ENCODE peak calls at places on chromosomes 12 and 14, in six cellular contexts. W, Y, N, M, B and T are unnamed samples.
A peak's percentile ranks its signal among the peaks of the same experiment; 100 is the strongest.

GRCh38 chr12:32588604-32589003 is 90.5 kb upstream of the DNM1L start:
- DNase-seq in W (no peak), Y (no peak), N (no peak), M (no peak), B (no peak), T (no peak)

GRCh38 chr12:33589609-33590114 is 150.0 kb upstream of the SYT10 start:
- DNase-seq in W (no peak), Y (no peak), N (no peak), M (no peak), B (no peak), T (no peak)

GRCh38 chr12:95446511-95446910 is 27.4 kb upstream of the METAP2 start:
- DNase-seq in W (no peak), Y (no peak), N (peak; percentile 47), M (peak; percentile 34), B (peak; percentile 64), T (no peak)

GRCh38 chr12:113601656-113602263 is 130.1 kb upstream of the LHX5 start:
- DNase-seq in W (no peak), Y (no peak), N (no peak), M (no peak), B (no peak), T (no peak)

GRCh38 chr14:89227490-89227834 is 189.6 kb downstream of the FOXN3 start:
- DNase-seq in W (no peak), Y (no peak), N (peak; percentile 59), M (no peak), B (no peak), T (no peak)

GRCh38 chr14:97282644-97283403 is 485.6 kb downstream of the VRK1 start:
- DNase-seq in W (no peak), Y (no peak), N (no peak), M (no peak), B (no peak), T (no peak)

GRCh38 chr14:103704708-103705107 is 10.5 kb downstream of the XRCC3 start:
- DNase-seq in W (no peak), Y (no peak), N (no peak), M (no peak), B (no peak), T (no peak)

GRCh38 chr12:56670836-56671235 is 17.2 kb downstream of the PTGES3 start:
- DNase-seq in W (no peak), Y (no peak), N (no peak), M (no peak), B (peak; percentile 21), T (no peak)

GRCh38 chr12:105102673-105103072 is 4.9 kb upstream of the WASHC4 start:
- DNase-seq in W (no peak), Y (no peak), N (no peak), M (no peak), B (no peak), T (no peak)

GRCh38 chr12:57611116-57611809 is at the start of gene ARHGEF25:
- DNase-seq in W (no peak), Y (no peak), N (peak; percentile 36), M (peak; percentile 53), B (peak; percentile 69), T (peak; percentile 79)

GRCh38 chr14:20630340-20631022 is 11.0 kb downstream of the OR6S1 start:
- DNase-seq in W (peak; percentile 84), Y (no peak), N (peak; percentile 75), M (no peak), B (no peak), T (no peak)

GRCh38 chr14:64970041-64970440 is 2.1 kb downstream of the RAB15 start:
- DNase-seq in W (no peak), Y (no peak), N (no peak), M (no peak), B (no peak), T (no peak)

GRCh38 chr14:61570188-61570960 is 124.9 kb upstream of the HIF1A start:
- DNase-seq in W (no peak), Y (no peak), N (peak; percentile 49), M (no peak), B (no peak), T (no peak)

GRCh38 chr14:51014086-51014485 is 69.8 kb upstream of the PYGL start:
- DNase-seq in W (no peak), Y (no peak), N (peak; percentile 88), M (no peak), B (no peak), T (no peak)

GRCh38 chr14:56005580-56006053 is 112.6 kb upstream of the PELI2 start:
- DNase-seq in W (no peak), Y (no peak), N (peak; percentile 72), M (no peak), B (no peak), T (no peak)

GRCh38 chr12:52171950-52172512 is 19.8 kb downstream of the KRT80 start:
- DNase-seq in W (no peak), Y (no peak), N (peak; percentile 68), M (peak; percentile 61), B (no peak), T (no peak)
- TF ChIP-seq CTCF in W (peak; percentile 82), Y (no peak), N (peak; percentile 34), M (peak; percentile 12), B (peak; percentile 20), T (peak; percentile 30)

DNA sequence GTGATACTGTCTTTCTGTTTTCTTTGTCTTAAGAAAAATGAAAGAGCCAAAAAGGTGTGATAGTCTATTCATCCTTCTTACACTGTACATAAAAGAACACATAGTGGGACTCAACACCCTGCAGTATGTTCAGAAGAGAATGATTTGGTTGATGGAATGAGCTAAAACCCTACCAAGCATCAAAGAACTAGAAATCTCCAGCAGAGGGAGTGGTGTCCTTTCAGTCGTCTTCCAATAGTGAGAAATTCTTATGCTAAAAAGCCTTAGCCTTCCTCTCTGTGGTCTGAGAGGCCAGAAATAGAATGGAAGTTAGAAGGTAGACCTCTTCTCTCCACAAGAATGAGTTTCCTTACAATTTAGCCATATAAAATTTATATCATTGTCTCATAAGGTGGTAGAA is 393.4 kb upstream of the SEL1L start:
- DNase-seq in W (no peak), Y (no peak), N (no peak), M (no peak), B (no peak), T (no peak)
- TF ChIP-seq CTCF in W (no peak), Y (no peak), N (no peak), M (no peak), B (no peak), T (peak; percentile 31)

DNA sequence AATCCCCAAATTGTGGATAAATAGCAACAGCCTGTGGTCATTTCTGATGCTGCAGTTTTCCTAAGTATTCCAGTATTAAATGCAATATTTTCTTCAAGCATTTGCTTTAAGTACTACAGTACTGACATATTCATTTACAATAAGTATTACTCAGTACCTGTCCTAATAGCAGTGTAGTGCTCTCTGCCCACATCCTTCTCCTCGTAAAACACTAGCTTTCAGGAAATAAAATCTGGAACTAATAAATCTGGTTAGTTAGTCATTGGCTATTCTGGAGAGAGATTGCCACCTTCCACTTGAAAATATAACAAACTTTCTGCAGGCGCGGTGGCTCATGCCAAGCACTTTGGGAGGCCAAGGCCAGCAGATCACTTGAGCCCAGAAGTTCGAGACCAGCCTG is 441.5 kb downstream of the PRKD1 start:
- DNase-seq in W (no peak), Y (no peak), N (peak; percentile 56), M (no peak), B (no peak), T (no peak)
- TF ChIP-seq CTCF in W (no peak), Y (no peak), N (peak; percentile 11), M (no peak), B (no peak), T (no peak)

GRCh38 chr14:31550589-31550988 is 10.6 kb upstream of the NUBPL start:
- DNase-seq in W (no peak), Y (no peak), N (no peak), M (no peak), B (no peak), T (no peak)

GRCh38 chr14:31545328-31545727 is 15.9 kb upstream of the NUBPL start:
- DNase-seq in W (no peak), Y (no peak), N (no peak), M (no peak), B (no peak), T (no peak)

GRCh38 chr14:31543969-31544799 is 17.0 kb upstream of the NUBPL start:
- DNase-seq in W (peak; percentile 4), Y (no peak), N (peak; percentile 26), M (no peak), B (no peak), T (no peak)

GRCh38 chr14:31549817-31550216 is 11.4 kb upstream of the NUBPL start:
- DNase-seq in W (no peak), Y (no peak), N (no peak), M (no peak), B (no peak), T (no peak)
- TF ChIP-seq CTCF in W (no peak), Y (no peak), N (no peak), M (no peak), B (no peak), T (no peak)

DNA sequence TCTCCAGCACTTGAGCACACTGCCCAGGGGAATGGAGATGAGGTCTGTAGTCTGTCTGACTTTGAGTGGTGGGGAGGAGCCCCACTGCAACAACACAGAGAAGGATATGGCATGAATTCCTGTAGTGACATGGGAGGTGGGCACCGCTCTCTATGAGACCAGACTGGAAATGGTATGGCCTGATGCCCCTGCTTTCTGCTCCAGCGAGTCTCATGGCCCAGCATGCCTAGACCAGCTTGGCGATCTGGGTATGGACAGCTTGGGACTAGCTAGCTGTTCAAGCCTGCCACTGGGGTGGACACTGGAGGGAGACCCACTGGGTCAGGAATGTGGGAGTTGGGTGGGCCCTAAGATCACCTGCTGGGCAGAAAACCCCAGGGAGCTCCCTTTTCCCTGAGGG is 477.8 kb upstream of the SEL1L start:
- DNase-seq in W (no peak), Y (no peak), N (no peak), M (no peak), B (no peak), T (no peak)
- TF ChIP-seq CTCF in W (no peak), Y (no peak), N (no peak), M (no peak), B (no peak), T (no peak)

DNA sequence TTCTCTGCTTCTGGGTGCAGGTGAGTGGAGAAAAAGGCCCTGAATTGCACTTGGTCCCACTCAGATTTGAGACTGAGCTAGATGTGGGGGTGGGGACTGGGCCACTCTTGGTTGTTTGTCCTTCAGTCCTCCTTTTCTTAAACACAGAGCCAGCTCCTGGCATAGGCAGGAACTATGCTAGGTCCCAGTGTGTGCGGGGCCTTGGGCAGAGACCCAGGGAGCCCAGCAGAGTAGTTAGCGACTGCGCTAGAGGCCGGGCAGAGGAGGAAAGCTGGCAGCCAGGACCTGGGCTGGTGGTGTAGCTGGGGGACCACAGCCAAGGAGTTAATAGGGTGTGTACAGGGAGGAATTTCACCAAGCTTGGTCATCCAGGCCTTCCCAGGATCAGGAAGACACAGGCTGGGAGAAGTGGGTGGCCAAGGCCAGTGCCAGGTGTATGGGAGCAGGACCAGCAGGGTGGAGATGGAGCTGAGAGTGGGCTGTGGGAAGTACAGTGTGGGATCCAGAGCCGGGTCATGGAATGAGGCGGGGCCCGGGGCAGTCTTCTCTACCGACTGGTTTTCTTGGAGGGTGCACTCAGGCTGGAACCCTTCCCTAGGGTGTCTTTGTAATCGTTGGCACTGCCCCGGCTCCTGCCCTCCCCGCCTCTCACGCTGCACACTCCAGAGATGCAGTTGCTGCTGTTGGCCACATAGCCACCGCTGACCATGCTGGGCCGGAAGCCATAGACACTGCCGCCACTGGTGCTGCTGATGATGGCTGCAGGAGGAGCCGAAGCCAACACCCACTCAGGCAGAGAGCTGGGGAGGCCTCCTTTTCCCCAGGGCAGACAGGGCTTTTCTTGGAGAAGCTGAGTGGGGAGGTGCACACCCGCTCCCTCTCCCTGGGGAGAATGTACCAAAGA is 8.7 kb downstream of the KRT71 start:
- DNase-seq in W (no peak), Y (no peak), N (no peak), M (no peak), B (no peak), T (no peak)
- TF ChIP-seq CTCF in W (no peak), Y (no peak), N (no peak), M (no peak), B (peak; percentile 24), T (no peak)